ENCODE peak calls at places on chromosomes 12 and 14, in four cellular contexts. O is HFFc6, E is progenitor cell of endocrine pancreas, D is brain pericyte. W is an unnamed sample.
A peak's percentile ranks its signal among the peaks of the same experiment; 100 is the strongest.

GRCh38 chr14:52220924-52221802 is 46.3 kb upstream of the PTGDR start:
- DNase-seq in O (no peak), E (no peak), D (no peak), W (no peak)

GRCh38 chr14:71638523-71639196 is 293.6 kb upstream of the RGS6 start:
- DNase-seq in O (no peak), E (no peak), D (peak; percentile 50), W (no peak)

GRCh38 chr12:129423041-129423580 is 480.7 kb downstream of the TMEM132D start:
- DNase-seq in O (no peak), E (no peak), D (no peak), W (no peak)

GRCh38 chr14:81474156-81474492 is 59.5 kb downstream of the SEL1L start:
- DNase-seq in O (no peak), E (no peak), D (no peak), W (no peak)

GRCh38 chr14:65159281-65160062 is 57.2 kb upstream of the MAX start:
- DNase-seq in O (no peak), E (no peak), D (no peak), W (no peak)

GRCh38 chr12:65741662-65742480 is 82.4 kb upstream of the HMGA2 start:
- DNase-seq in O (peak; percentile 30), E (peak; percentile 61), D (no peak), W (no peak)

GRCh38 chr12:21478756-21479455 is 22.5 kb downstream of the RECQL start:
- DNase-seq in O (no peak), E (no peak), D (no peak), W (no peak)

GRCh38 chr12:38904932-38905479 is 385 bp downstream of the CPNE8 start:
- DNase-seq in O (no peak), E (peak; percentile 24), D (no peak), W (peak; percentile 82)

GRCh38 chr12:27048822-27049752 is 26.7 kb downstream of the MED21 start:
- DNase-seq in O (peak; percentile 72), E (no peak), D (peak; percentile 25), W (no peak)

GRCh38 chr12:95380997-95381786 is 92.8 kb upstream of the METAP2 start:
- DNase-seq in O (no peak), E (no peak), D (no peak), W (no peak)

GRCh38 chr12:14716848-14717444 is 20.5 kb upstream of the GUCY2C start:
- DNase-seq in O (peak; percentile 30), E (no peak), D (no peak), W (no peak)

GRCh38 chr12:98812225-98812624 is 167.1 kb downstream of the APAF1 start:
- DNase-seq in O (no peak), E (no peak), D (no peak), W (no peak)

GRCh38 chr12:89414851-89415250 is 62.5 kb upstream of the DUSP6 start:
- DNase-seq in O (peak; percentile 50), E (no peak), D (no peak), W (no peak)

GRCh38 chr14:24398298-24398942 is 383 bp upstream of the NYNRIN start:
- DNase-seq in O (no peak), E (no peak), D (no peak), W (peak; percentile 55)

GRCh38 chr12:4037747-4038312 is 164.6 kb upstream of the PARP11 start:
- DNase-seq in O (peak; percentile 32), E (no peak), D (no peak), W (peak; percentile 67)

GRCh38 chr12:130591736-130592135 is 124.4 kb downstream of the RIMBP2 start:
- DNase-seq in O (no peak), E (no peak), D (no peak), W (no peak)

GRCh38 chr12:111035578-111036301 is 115.4 kb upstream of the MYL2 start:
- DNase-seq in O (no peak), E (no peak), D (no peak), W (no peak)

GRCh38 chr14:99125616-99126431 is 146.2 kb downstream of the BCL11B start:
- DNase-seq in O (no peak), E (no peak), D (no peak), W (no peak)

GRCh38 chr12:64273527-64274403 is 51.7 kb upstream of the KICS2 start:
- DNase-seq in O (peak; percentile 34), E (no peak), D (no peak), W (no peak)

GRCh38 chr12:30145351-30146017 is 361.7 kb upstream of the TMTC1 start:
- DNase-seq in O (no peak), E (no peak), D (no peak), W (no peak)

GRCh38 chr12:10753066-10753465 is 29.9 kb upstream of the YBX3 start:
- DNase-seq in O (peak; percentile 76), E (no peak), D (no peak), W (no peak)

GRCh38 chr14:49194067-49194466 is 392.1 kb downstream of the RPS29 start:
- DNase-seq in O (no peak), E (no peak), D (no peak), W (peak; percentile 28)

GRCh38 chr14:28770574-28770973 is 4.0 kb downstream of the FOXG1 start:
- DNase-seq in O (no peak), E (no peak), D (no peak), W (no peak)

GRCh38 chr12:11577658-11578260 is 71.7 kb upstream of the ETV6 start:
- DNase-seq in O (peak; percentile 3), E (no peak), D (no peak), W (no peak)

GRCh38 chr14:80233489-80233888 is 22.2 kb upstream of the DIO2 start:
- DNase-seq in O (no peak), E (no peak), D (no peak), W (no peak)

GRCh38 chr14:78469947-78470346 is 299.8 kb downstream of the NRXN3 start:
- DNase-seq in O (no peak), E (no peak), D (no peak), W (no peak)

GRCh38 chr14:64705406-64706118 is 1.3 kb downstream of the PLEKHG3 start:
- DNase-seq in O (no peak), E (no peak), D (no peak), W (peak; percentile 50)

GRCh38 chr12:81084848-81085350 is 7.0 kb downstream of the ACSS3 start:
- DNase-seq in O (no peak), E (no peak), D (no peak), W (no peak)

GRCh38 chr14:75257241-75257640 is 21.4 kb upstream of the FOS start:
- DNase-seq in O (no peak), E (no peak), D (no peak), W (no peak)

GRCh38 chr14:65156568-65157366 is 54.5 kb upstream of the MAX start:
- DNase-seq in O (peak; percentile 59), E (no peak), D (no peak), W (no peak)

GRCh38 chr14:100775831-100776591 is 49.3 kb downstream of the DLK1 start:
- DNase-seq in O (no peak), E (no peak), D (no peak), W (peak; percentile 14)

GRCh38 chr12:123149828-123150272 is 1.0 kb downstream of the PITPNM2 start:
- DNase-seq in O (no peak), E (no peak), D (no peak), W (no peak)

GRCh38 chr14:69483765-69484443 is 624 bp upstream of the PLEKHD1 start:
- DNase-seq in O (no peak), E (peak; percentile 16), D (no peak), W (peak; percentile 12)

GRCh38 chr14:73237219-73237785 is at the start of gene PAPLN:
- DNase-seq in O (no peak), E (no peak), D (no peak), W (peak; percentile 56)

GRCh38 chr14:74956280-74957072 is 1.1 kb upstream of the PGF start:
- DNase-seq in O (no peak), E (no peak), D (no peak), W (no peak)